ENCODE peak calls at places on chromosomes 12 and 14, in six cellular contexts. N is Panc1; V is CD8-positive, alpha-beta T cell; O is neural progenitor cell; E is pancreas; Z is CD8-positive, alpha-beta memory T cell. A is an unnamed sample.

GRCh38 chr12:6233121-6233971 is 33.1 kb downstream of the CD9 start:
- DNase-seq in N (no peak), V (no peak), O (no peak), E (no peak), Z (no peak), A (no peak)

GRCh38 chr12:4116251-4117111 is 157.1 kb upstream of the CCND2 start:
- DNase-seq in N (no peak), V (no peak), O (peak; percentile 13), E (no peak), Z (no peak), A (no peak)

GRCh38 chr14:90444077-90444696 is 47.4 kb downstream of the CALM1 start:
- DNase-seq in N (no peak), V (no peak), O (no peak), E (no peak), Z (no peak), A (no peak)

GRCh38 chr12:96070670-96071279 is 35.4 kb upstream of the LTA4H start:
- DNase-seq in N (no peak), V (no peak), O (peak; percentile 72), E (no peak), Z (no peak), A (no peak)

GRCh38 chr12:111428728-111429175 is 23.0 kb downstream of the SH2B3 start:
- DNase-seq in N (no peak), V (no peak), O (no peak), E (no peak), Z (no peak), A (no peak)

GRCh38 chr14:61502459-61503093 is 181.2 kb downstream of the PRKCH start:
- DNase-seq in N (no peak), V (no peak), O (no peak), E (no peak), Z (no peak), A (no peak)

GRCh38 chr14:103488960-103489359 is 33.7 kb downstream of the CKB start:
- DNase-seq in N (no peak), V (no peak), O (no peak), E (no peak), Z (no peak), A (no peak)

GRCh38 chr12:77940011-77940423 is 109.3 kb downstream of the NAV3 start:
- DNase-seq in N (peak; percentile 70), V (no peak), O (no peak), E (no peak), Z (no peak), A (no peak)

GRCh38 chr14:69687963-69688649 is 76.7 kb downstream of the SUSD6 start:
- DNase-seq in N (no peak), V (no peak), O (no peak), E (no peak), Z (no peak), A (no peak)

GRCh38 chr12:75923964-75924666 is 107.5 kb downstream of the PHLDA1 start:
- DNase-seq in N (no peak), V (no peak), O (no peak), E (no peak), Z (no peak), A (no peak)

GRCh38 chr12:15928870-15929571 is 17.9 kb downstream of the DERA start:
- DNase-seq in N (no peak), V (no peak), O (peak; percentile 62), E (peak; percentile 60), Z (no peak), A (no peak)

GRCh38 chr14:51211149-51211548 is 28.9 kb upstream of the TMX1 start:
- DNase-seq in N (no peak), V (no peak), O (no peak), E (no peak), Z (no peak), A (no peak)

GRCh38 chr14:22929104-22929847 is at the start of gene PRMT5:
- DNase-seq in N (peak; percentile 99), V (peak; percentile 100), O (peak; percentile 99), E (peak; percentile 90), Z (peak; percentile 97), A (peak; percentile 96)

GRCh38 chr12:56766535-56766934 is 3.4 kb downstream of the HSD17B6 start:
- DNase-seq in N (no peak), V (no peak), O (no peak), E (no peak), Z (no peak), A (no peak)

GRCh38 chr14:101360045-101360931 is 201.0 kb upstream of the DIO3 start:
- DNase-seq in N (no peak), V (no peak), O (no peak), E (no peak), Z (no peak), A (no peak)

GRCh38 chr14:104393898-104394605 is 185.5 kb upstream of the C14orf180 start:
- DNase-seq in N (no peak), V (peak; percentile 89), O (no peak), E (peak; percentile 50), Z (peak; percentile 82), A (peak; percentile 65)

GRCh38 chr12:49200882-49201594 is 12.2 kb upstream of the TUBA1A start:
- DNase-seq in N (peak; percentile 85), V (no peak), O (no peak), E (no peak), Z (peak; percentile 64), A (no peak)

GRCh38 chr12:12975322-12976077 is 23.5 kb upstream of the GPRC5D start:
- DNase-seq in N (no peak), V (no peak), O (peak; percentile 54), E (no peak), Z (no peak), A (no peak)

GRCh38 chr12:120356567-120357030 is 12.4 kb downstream of the MSI1 start:
- DNase-seq in N (peak; percentile 56), V (peak; percentile 69), O (peak; percentile 81), E (peak; percentile 86), Z (peak; percentile 63), A (peak; percentile 47)

GRCh38 chr14:82647088-82647697 is 1113.5 kb upstream of the SEL1L start:
- DNase-seq in N (no peak), V (no peak), O (no peak), E (no peak), Z (no peak), A (no peak)
- H3K9me3 ChIP-seq in N (peaks cover 4% of the 10 kb centered on the region), V (no peaks in the 10 kb centered on the region), O (no peaks in the 10 kb centered on the region), E (no peaks in the 10 kb centered on the region), Z (no peaks in the 10 kb centered on the region), A (no peaks in the 10 kb centered on the region)

GRCh38 chr14:93092606-93093556 is 22.8 kb downstream of the ITPK1 start:
- DNase-seq in N (no peak), V (no peak), O (no peak), E (no peak), Z (no peak), A (no peak)

GRCh38 chr14:93090826-93091583 is 24.7 kb downstream of the ITPK1 start:
- DNase-seq in N (no peak), V (no peak), O (no peak), E (no peak), Z (no peak), A (no peak)

GRCh38 chr14:93094121-93094918 is 21.4 kb downstream of the ITPK1 start:
- DNase-seq in N (no peak), V (no peak), O (no peak), E (no peak), Z (no peak), A (no peak)

GRCh38 chr14:93089501-93090269 is 26.0 kb downstream of the ITPK1 start:
- DNase-seq in N (no peak), V (no peak), O (peak; percentile 36), E (no peak), Z (no peak), A (no peak)

GRCh38 chr14:93091666-93092065 is 24.1 kb downstream of the ITPK1 start:
- DNase-seq in N (no peak), V (no peak), O (no peak), E (no peak), Z (no peak), A (no peak)
- H3K4me1 ChIP-seq in N (no peaks in the 10 kb centered on the region), V (peaks cover 16% of the 10 kb centered on the region), O (peaks cover 9% of the 10 kb centered on the region), E (no peaks in the 10 kb centered on the region), Z (no peaks in the 10 kb centered on the region), A (no peaks in the 10 kb centered on the region)

DNA sequence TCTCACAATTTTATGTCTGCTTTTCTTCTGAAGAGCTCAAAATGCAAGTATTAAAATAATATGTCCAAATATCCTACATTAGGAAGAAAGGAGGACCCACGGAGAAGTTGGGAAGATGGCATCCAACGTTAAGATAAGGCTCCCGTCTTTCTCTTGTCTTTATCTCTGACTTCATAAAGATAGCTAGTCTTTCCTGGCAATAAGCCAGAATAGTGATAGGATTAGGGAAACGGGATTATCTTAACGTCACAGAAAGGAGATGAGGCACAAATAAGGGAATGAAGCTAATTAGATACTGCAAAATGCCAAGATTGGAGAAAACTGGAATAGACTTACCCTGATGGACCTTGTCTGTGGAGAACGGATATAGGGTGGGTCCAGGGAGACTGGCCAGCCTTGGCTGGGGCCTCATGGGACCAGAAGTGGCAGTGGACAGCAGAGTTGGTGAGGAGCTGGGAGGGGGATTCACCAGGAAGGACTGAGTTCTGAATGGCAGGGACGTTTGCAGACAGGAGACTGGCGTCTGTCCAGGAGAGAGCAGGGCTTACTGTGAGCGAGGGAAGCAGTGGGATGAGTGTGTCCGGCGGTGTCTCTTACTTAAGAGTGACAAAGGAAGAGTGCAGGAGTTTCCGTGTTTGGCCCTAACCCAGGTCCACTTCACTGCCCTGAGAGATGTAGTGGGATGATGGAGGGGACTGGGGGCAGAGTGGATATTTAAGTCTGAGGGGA is 119.9 kb downstream of the CACNA1C start:
- DNase-seq in N (no peak), V (no peak), O (no peak), E (no peak), Z (no peak), A (no peak)
- H3K27ac ChIP-seq in N (no peak overlapping the region), V (no peak overlapping the region), O (no peak overlapping the region), E (no peak overlapping the region), Z (no peak overlapping the region), A (no peak overlapping the region)

GRCh38 chr14:105888151-105888550 is 361.8 kb downstream of the TMEM121 start:
- DNase-seq in N (no peak), V (no peak), O (no peak), E (no peak), Z (no peak), A (no peak)

GRCh38 chr14:105889666-105890473 is 363.5 kb downstream of the TMEM121 start:
- DNase-seq in N (no peak), V (no peak), O (no peak), E (peak; percentile 32), Z (no peak), A (no peak)

GRCh38 chr14:105890474-105891220 is 364.3 kb downstream of the TMEM121 start:
- DNase-seq in N (no peak), V (no peak), O (no peak), E (peak; percentile 50), Z (no peak), A (no peak)

GRCh38 chr14:105891221-105891602 is 364.8 kb downstream of the TMEM121 start:
- DNase-seq in N (no peak), V (no peak), O (no peak), E (peak; percentile 21), Z (no peak), A (no peak)

DNA sequence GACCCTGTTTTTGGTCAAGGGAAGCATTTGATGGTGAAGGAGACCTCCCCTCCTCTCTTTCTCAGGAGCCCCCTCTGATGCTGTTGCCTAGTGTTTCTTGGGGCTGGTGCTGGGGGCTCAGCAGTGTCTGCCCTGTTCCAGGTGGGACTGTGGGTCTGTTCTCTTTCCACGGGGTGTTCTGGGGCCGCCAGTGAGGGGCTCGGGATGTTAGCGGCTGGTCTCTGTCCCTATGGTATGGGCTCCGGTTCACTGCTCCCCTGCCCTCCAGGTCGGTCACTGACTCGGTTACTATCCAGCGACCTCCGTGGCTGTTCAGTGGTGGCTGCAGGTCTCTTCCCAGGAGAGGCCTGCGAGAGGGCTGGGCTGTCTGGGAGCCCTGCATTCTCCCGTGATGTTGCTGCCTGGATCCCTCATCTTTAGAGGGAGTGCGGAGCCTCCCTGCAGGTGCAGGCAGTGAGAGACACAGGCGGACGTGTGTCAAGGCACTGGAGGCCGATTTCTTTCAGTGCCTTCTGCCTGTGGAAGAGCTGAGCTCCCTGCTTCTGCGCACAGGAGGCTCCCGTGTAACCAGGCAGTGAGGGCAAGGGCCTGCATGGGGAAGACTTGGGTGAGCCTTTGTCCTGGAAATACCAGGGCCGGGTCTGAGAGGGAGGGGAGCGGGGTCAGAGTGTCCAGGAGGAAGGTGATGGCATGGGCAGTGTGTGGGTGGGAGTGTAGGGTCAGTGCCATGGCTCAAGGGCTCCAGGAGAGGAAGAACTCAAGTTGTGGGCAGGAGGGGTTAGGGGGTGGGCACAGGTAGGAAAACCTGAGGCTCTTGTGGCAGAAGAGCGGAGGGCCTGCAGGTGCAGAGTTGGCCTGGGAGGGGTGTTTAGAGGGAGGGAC is 362.6 kb downstream of the TMEM121 start:
- DNase-seq in N (no peak), V (no peak), O (no peak), E (peak; percentile 28), Z (no peak), A (no peak)
- H3K9me3 ChIP-seq in N (no peaks in the 10 kb centered on the region), V (no peaks in the 10 kb centered on the region), O (no peaks in the 10 kb centered on the region), E (no peaks in the 10 kb centered on the region), Z (no peaks in the 10 kb centered on the region), A (no peaks in the 10 kb centered on the region)

A was measured in effector memory CD4-positive, alpha-beta T cell.